ENCODE peak calls at places on chromosomes 3 and 15, in eight cellular contexts. J, D, A, G, Q, X, Y and E are unnamed samples.

GRCh38 chr3:192331749-192332385 is 395.5 kb downstream of the FGF12 start:
- DNase-seq in Y (no peak), J (no peak), X (no peak), Q (no peak), G (no peak), D (no peak), A (no peak), E (no peak)

GRCh38 chr3:120567370-120568197 is 28.6 kb upstream of the NDUFB4 start:
- DNase-seq in Q (peak; percentile 48), J (peak; percentile 42), G (no peak), X (no peak), A (no peak), D (no peak), Y (no peak), E (no peak)

GRCh38 chr3:126582286-126582685 is 23.6 kb upstream of the C3orf22 start:
- DNase-seq in Y (no peak), J (no peak), Q (no peak), D (no peak), X (no peak), A (no peak), G (no peak), E (no peak)

GRCh38 chr3:99429501-99429900 is 208.9 kb upstream of the COL8A1 start:
- DNase-seq in J (no peak), D (no peak), G (no peak), Y (no peak), X (no peak), Q (no peak), A (no peak), E (no peak)

GRCh38 chr15:98787936-98788757 is 139.8 kb downstream of the IGF1R start:
- DNase-seq in J (peak; percentile 40), G (no peak), Y (no peak), X (no peak), D (no peak), Q (no peak), A (no peak), E (no peak)

GRCh38 chr3:47578691-47579632 is at the start of gene CSPG5:
- DNase-seq in G (no peak), A (peak; percentile 29), J (peak; percentile 33), Q (no peak), Y (peak; percentile 43), D (no peak), X (peak; percentile 56), E (no peak)

GRCh38 chr3:32781211-32781968 is 36.4 kb upstream of the TRIM71 start:
- DNase-seq in A (peak; percentile 72), J (peak; percentile 83), G (peak; percentile 77), X (peak; percentile 68), D (peak; percentile 49), Q (peak; percentile 80), Y (peak; percentile 64), E (peak; percentile 49)

GRCh38 chr3:196326936-196327335 is 8.9 kb upstream of the DYNLT2B start:
- DNase-seq in D (no peak), A (no peak), X (no peak), J (no peak), Y (no peak), Q (no peak), G (no peak), E (no peak)